ENCODE peak calls at places on chromosomes 13 and 19, in ten cellular contexts. M, K, D, G, X, L, Z, P, A and J are unnamed samples.

GRCh38 chr13:113544896-113545295 is 39.7 kb upstream of the TFDP1 start:
- DNase-seq in K (no peak), G (no peak), X (no peak), D (no peak), Z (no peak), P (no peak), L (no peak), M (peak; percentile 2), A (no peak), J (no peak)

GRCh38 chr13:33351324-33351723 is 65.8 kb upstream of the STARD13 start:
- DNase-seq in M (peak; percentile 13), A (peak; percentile 65), X (peak; percentile 25), G (no peak), P (peak; percentile 64), K (no peak), D (no peak), L (no peak), Z (no peak), J (no peak)

GRCh38 chr19:12856684-12857083 is 18.4 kb downstream of the MAST1 start:
- DNase-seq in M (no peak), A (no peak), X (no peak), K (no peak), L (no peak), D (no peak), P (no peak), Z (no peak), G (no peak), J (no peak)

GRCh38 chr13:46100191-46100877 is 4.5 kb downstream of the CPB2 start:
- DNase-seq in D (no peak), X (no peak), L (no peak), Z (no peak), K (no peak), G (no peak), P (no peak), A (no peak), M (no peak), J (no peak)

GRCh38 chr19:2058570-2059421 is 7.8 kb upstream of the MKNK2 start:
- DNase-seq in Z (no peak), L (no peak), D (no peak), P (no peak), X (no peak), K (no peak), M (peak; percentile 12), A (no peak), G (no peak), J (no peak)

GRCh38 chr13:24500977-24501376 is 11.6 kb downstream of the PARP4 start:
- DNase-seq in L (no peak), M (no peak), D (no peak), G (no peak), P (peak; percentile 73), A (peak; percentile 80), K (no peak), Z (no peak), X (peak; percentile 16), J (no peak)

GRCh38 chr19:2251577-2252480 is 2.7 kb downstream of the AMH start:
- DNase-seq in D (no peak), G (no peak), L (no peak), K (no peak), A (no peak), M (no peak), P (no peak), Z (no peak), X (no peak), J (no peak)

GRCh38 chr13:110312669-110313031 is 5.6 kb downstream of the COL4A2 start:
- DNase-seq in X (peak; percentile 27), M (no peak), G (peak; percentile 17), P (peak; percentile 93), Z (no peak), L (no peak), K (no peak), D (no peak), A (no peak), J (no peak)

GRCh38 chr13:111143875-111144540 is 28.9 kb downstream of the ARHGEF7 start:
- DNase-seq in Z (no peak), D (no peak), X (no peak), K (no peak), G (no peak), P (no peak), A (no peak), L (no peak), M (no peak), J (no peak)

DNA sequence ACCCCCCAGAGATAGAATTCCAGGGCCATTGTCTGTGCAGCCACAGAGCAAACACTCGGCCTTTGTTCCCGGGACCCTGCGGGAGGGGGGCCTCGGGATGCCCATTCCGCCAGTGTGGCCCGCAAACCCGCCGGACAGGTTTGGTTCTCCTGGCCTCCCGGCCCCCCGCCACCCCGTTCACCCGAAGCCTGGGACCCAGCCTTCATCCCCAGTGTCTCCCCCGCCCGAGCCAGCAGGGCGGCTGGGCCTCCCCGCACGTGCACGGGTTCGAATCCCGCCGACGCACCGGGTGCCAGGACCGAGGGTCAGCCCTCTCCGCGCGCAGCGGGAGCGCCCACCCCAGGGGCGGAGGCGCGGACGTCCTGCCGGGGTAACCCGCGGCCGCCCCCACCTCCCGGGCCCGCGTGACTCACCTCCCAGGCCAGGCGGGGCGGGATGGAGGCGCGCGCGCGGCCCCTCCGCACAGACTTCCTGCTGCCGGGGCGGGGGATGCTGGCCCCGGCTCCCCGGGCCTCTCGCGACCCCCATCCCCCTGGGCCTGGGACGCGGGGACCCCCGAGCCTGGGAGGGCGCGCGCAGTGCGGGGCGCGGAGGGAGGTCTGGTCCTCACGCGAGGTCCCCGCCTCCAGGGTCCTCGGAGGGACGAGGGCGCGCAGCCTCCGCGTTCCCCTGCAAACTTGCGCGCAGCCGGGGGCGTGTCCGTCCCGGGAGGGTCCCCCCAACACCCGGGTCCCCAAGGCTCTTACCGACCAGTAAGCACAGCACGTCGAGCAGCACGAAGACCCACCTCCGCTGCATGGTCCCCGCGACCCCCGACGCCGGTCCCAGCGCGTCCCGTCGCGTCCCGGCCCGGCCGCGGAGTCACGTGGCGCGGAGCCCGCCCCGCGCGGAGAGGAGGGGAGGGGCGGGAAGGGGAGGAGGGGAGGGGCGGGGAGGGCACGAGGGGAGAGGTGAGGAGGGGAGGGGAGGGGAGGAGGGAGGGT is at the start of gene PLPP2:
- DNase-seq in A (no peak), M (peak; percentile 77), G (peak; percentile 94), Z (no peak), K (no peak), P (no peak), L (no peak), X (peak; percentile 62), D (peak; percentile 21), J (no peak)
- H3K4me3 ChIP-seq in A (peak within 1 kb of the TSS; percentile 48), M (peak within 1 kb of the TSS; percentile 66), G (peak within 1 kb of the TSS; percentile 74), Z (peak within 1 kb of the TSS; percentile 51), K (peak within 1 kb of the TSS; percentile 23), P (peak within 1 kb of the TSS; percentile 59), L (peak within 1 kb of the TSS; percentile 49), X (peak within 1 kb of the TSS; percentile 87), D (no peak within 1 kb of the TSS), J (peak within 1 kb of the TSS; percentile 50)

GRCh38 chr13:32284927-32285632 is 30.1 kb downstream of the ZAR1L start:
- DNase-seq in A (peak; percentile 98), P (peak; percentile 82), G (peak; percentile 77), M (no peak), D (no peak), K (peak; percentile 68), L (no peak), Z (no peak), X (no peak), J (no peak)

GRCh38 chr13:32282096-32282711 is 33.0 kb downstream of the ZAR1L start:
- DNase-seq in P (no peak), M (no peak), L (no peak), A (no peak), Z (no peak), D (no peak), K (no peak), G (no peak), X (no peak), J (no peak)

GRCh38 chr13:32281083-32281482 is 34.1 kb downstream of the ZAR1L start:
- DNase-seq in X (no peak), M (no peak), G (no peak), D (no peak), P (no peak), L (no peak), A (no peak), Z (no peak), K (no peak), J (no peak)

GRCh38 chr13:32285633-32285965 is 29.6 kb downstream of the ZAR1L start:
- DNase-seq in A (no peak), Z (no peak), X (no peak), L (no peak), M (no peak), D (no peak), K (no peak), G (no peak), P (no peak), J (no peak)
- H3K27ac ChIP-seq in A (peak overlapping the region; percentile 82), Z (peak overlapping the region; percentile 76), X (no peak overlapping the region), L (no peak overlapping the region), M (peak overlapping the region; percentile 65), D (no peak overlapping the region), K (no peak overlapping the region), G (peak overlapping the region; percentile 76), P (no peak overlapping the region), J (no peak overlapping the region)

GRCh38 chr19:47994209-47994802 is at the start of gene ELSPBP1:
- DNase-seq in D (no peak), P (no peak), A (no peak), G (no peak), M (no peak), X (no peak), K (no peak), Z (no peak), L (no peak), J (no peak)
- TF ChIP-seq POLR2A in D (no peak), P (no peak), A (no peak), G (no peak), M (no peak), X (no peak), K (no peak), Z (no peak), L (no peak), J (no peak)

GRCh38 chr19:46730187-46730586 is 13.3 kb upstream of the PRKD2 start:
- DNase-seq in G (no peak), K (no peak), L (no peak), Z (no peak), X (no peak), D (no peak), A (no peak), M (no peak), P (no peak), J (no peak)

GRCh38 chr19:46731584-46731983 is 14.3 kb upstream of the FKRP start:
- DNase-seq in X (no peak), A (no peak), Z (no peak), L (no peak), D (no peak), K (no peak), P (no peak), M (no peak), G (no peak), J (no peak)

GRCh38 chr19:46731007-46731501 is 14.1 kb upstream of the PRKD2 start:
- DNase-seq in G (no peak), D (no peak), X (peak; percentile 65), P (peak; percentile 94), Z (no peak), M (no peak), A (peak; percentile 88), L (no peak), K (no peak), J (no peak)

GRCh38 chr19:46729696-46730095 is 12.8 kb upstream of the PRKD2 start:
- DNase-seq in P (no peak), K (no peak), D (no peak), A (no peak), X (no peak), L (no peak), M (no peak), Z (no peak), G (no peak), J (no peak)

DNA sequence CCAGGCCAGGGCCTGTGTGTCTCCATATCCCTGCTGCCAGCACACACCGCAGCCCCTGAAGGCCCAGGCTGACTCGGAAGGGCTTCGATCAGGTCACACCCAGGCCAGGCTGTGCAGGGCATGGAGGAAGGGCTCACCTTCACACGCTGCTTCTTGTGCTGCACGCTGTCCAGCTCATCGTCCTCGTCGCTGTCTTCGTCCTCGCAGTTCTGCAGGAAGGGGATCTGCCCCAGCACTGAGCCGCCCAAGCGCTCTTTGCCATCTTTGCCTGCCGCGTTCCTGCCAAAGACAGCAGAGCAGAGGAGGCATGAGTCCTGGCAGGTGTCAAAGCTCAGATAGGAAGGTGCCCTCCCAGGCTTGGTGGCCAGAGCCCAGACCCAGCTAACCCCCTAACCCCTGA is 13.7 kb upstream of the PRKD2 start:
- DNase-seq in L (no peak), A (no peak), P (no peak), G (no peak), Z (no peak), M (no peak), X (no peak), K (no peak), D (no peak), J (no peak)
- H3K4me3 ChIP-seq in L (no peak overlapping the region), A (no peak overlapping the region), P (no peak overlapping the region), G (no peak overlapping the region), Z (no peak overlapping the region), M (no peak overlapping the region), X (no peak overlapping the region), K (no peak overlapping the region), D (no peak overlapping the region), J (no peak overlapping the region)